ENCODE peak calls at places on chromosomes 3 and 15, in eight cellular contexts. K is GM23248; C is CD4-positive, CD25-positive, alpha-beta regulatory T cell; S is CD4-positive, alpha-beta memory T cell; T is mesenchymal stem cell; F is transverse colon; Y is tibial artery; R is uterus. H is an unnamed sample.

GRCh38 chr3:14328422-14328821 is 74.0 kb upstream of the SLC6A6 start:
- DNase-seq in K (no peak), T (no peak), Y (no peak), C (no peak), S (no peak), F (no peak), R (no peak), H (no peak)

GRCh38 chr15:98121514-98121913 is 161.0 kb downstream of the ARRDC4 start:
- DNase-seq in T (peak; percentile 17), R (peak; percentile 53), K (no peak), S (no peak), C (no peak), F (no peak), Y (no peak), H (no peak)

GRCh38 chr15:36251450-36251849 is 328.0 kb upstream of the CDIN1 start:
- DNase-seq in R (no peak), T (no peak), F (no peak), S (no peak), C (no peak), Y (no peak), K (peak; percentile 4), H (peak; percentile 7)

GRCh38 chr15:80241508-80241907 is 10.5 kb downstream of the CTXND1 start:
- DNase-seq in T (no peak), R (no peak), F (no peak), S (no peak), K (no peak), Y (no peak), C (no peak), H (no peak)

GRCh38 chr15:61634837-61635236 is 405.7 kb upstream of the RORA start:
- DNase-seq in C (no peak), K (no peak), T (no peak), Y (no peak), S (no peak), R (no peak), F (no peak), H (no peak)

GRCh38 chr3:46932455-46933225 is 43.9 kb downstream of the CCDC12 start:
- DNase-seq in S (no peak), R (no peak), T (no peak), K (no peak), F (no peak), Y (peak; percentile 13), C (no peak), H (no peak)

GRCh38 chr3:36095238-36095637 is 285.1 kb upstream of the STAC start:
- DNase-seq in K (no peak), Y (no peak), C (no peak), F (no peak), S (no peak), T (no peak), R (no peak), H (no peak)

GRCh38 chr15:99169769-99170311 is 65.0 kb downstream of the SYNM start:
- DNase-seq in F (peak; percentile 54), C (no peak), Y (peak; percentile 61), K (peak; percentile 76), S (no peak), R (peak; percentile 56), T (peak; percentile 73), H (no peak)

GRCh38 chr3:144282313-144282712 is 310.7 kb downstream of the DIPK2A start:
- DNase-seq in T (no peak), Y (no peak), F (no peak), S (no peak), C (no peak), R (no peak), K (no peak), H (no peak)

GRCh38 chr15:82165948-82166376 is 96.6 kb downstream of the EFL1 start:
- DNase-seq in T (peak; percentile 57), F (no peak), K (no peak), S (no peak), C (no peak), Y (no peak), R (no peak), H (no peak)

GRCh38 chr3:38576131-38577088 is 73.1 kb downstream of the SCN5A start:
- DNase-seq in F (peak; percentile 4), C (no peak), T (no peak), K (no peak), R (no peak), S (no peak), Y (peak; percentile 19), H (no peak)

DNA sequence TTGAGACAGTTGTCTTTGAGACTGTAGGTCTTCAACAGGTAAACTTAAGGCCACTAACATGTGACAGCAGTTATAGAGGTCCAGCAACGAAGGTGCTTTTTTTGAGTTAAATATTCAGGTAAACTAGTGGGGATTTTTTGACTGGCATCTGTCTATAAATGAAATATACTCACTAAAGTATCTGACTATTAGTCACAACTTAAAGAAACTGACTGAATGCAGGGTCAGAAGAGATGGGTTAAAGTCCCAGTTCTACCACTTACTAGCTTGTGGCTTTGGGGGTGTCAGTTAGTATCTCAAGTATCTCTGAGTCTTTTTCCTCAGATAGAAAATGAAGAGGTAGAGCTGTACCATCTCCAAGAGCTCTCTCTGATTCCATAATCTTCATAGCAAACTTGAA is 18.0 kb downstream of the MIX23 start:
- DNase-seq in C (no peak), S (no peak), T (no peak), K (no peak), Y (no peak), F (no peak), R (no peak), H (no peak)
- H3K36me3 ChIP-seq in C (peaks cover 12% of the 10 kb centered on the region), S (peaks cover 11% of the 10 kb centered on the region), T (peaks cover 71% of the 10 kb centered on the region), K (peaks cover 21% of the 10 kb centered on the region), Y (peaks cover 51% of the 10 kb centered on the region), F (no peaks in the 10 kb centered on the region), R (no peaks in the 10 kb centered on the region), H (peaks cover 12% of the 10 kb centered on the region)

GRCh38 chr3:123349566-123350450 is 99.1 kb downstream of the ADCY5 start:
- DNase-seq in T (no peak), F (no peak), K (no peak), C (no peak), Y (no peak), R (no peak), S (no peak), H (no peak)
- H3K4me3 ChIP-seq in T (no peak overlapping the region), F (no peak overlapping the region), K (no peak overlapping the region), C (no peak overlapping the region), Y (no peak overlapping the region), R (no peak overlapping the region), S (no peak overlapping the region), H (no peak overlapping the region)

GRCh38 chr15:93026359-93026758 is 62.7 kb downstream of the RGMA start:
- DNase-seq in T (no peak), S (no peak), K (no peak), Y (no peak), C (no peak), F (no peak), R (no peak), H (no peak)

GRCh38 chr15:93025625-93025982 is 63.4 kb downstream of the RGMA start:
- DNase-seq in C (no peak), R (no peak), Y (no peak), K (no peak), T (no peak), S (no peak), F (no peak), H (no peak)

GRCh38 chr15:93028111-93028631 is 60.8 kb downstream of the RGMA start:
- DNase-seq in K (peak; percentile 27), F (no peak), Y (no peak), C (no peak), R (no peak), S (no peak), T (no peak), H (peak; percentile 56)

GRCh38 chr15:93028632-93029612 is 60.1 kb downstream of the RGMA start:
- DNase-seq in S (no peak), T (peak; percentile 75), R (peak; percentile 80), F (peak; percentile 51), K (peak; percentile 96), C (no peak), Y (peak; percentile 93), H (peak; percentile 64)

DNA sequence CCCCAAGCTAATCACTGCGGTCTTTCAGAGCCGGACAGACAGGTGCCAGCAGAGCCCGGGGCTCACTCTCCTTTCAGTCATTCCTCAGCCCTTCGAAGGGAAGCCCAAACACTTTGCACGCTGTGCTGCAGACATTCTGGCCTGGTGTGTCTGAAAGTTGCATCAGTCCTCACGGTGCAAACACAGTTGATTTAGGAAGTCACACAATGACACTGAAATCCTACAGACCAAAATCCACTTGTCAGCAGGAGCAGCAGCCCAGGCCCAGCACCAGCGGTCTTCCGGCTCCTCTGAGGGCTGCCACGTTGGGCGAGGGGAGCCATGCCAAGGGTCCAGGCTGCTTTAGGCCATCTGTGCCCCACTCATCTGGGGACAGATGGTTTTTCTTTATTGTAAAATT is 61.6 kb downstream of the RGMA start:
- DNase-seq in C (no peak), T (no peak), Y (no peak), F (no peak), R (no peak), S (no peak), K (peak; percentile 18), H (no peak)
- H3K36me3 ChIP-seq in C (peaks cover 50% of the 10 kb centered on the region), T (peaks cover 58% of the 10 kb centered on the region), Y (peaks cover 36% of the 10 kb centered on the region), F (no peaks in the 10 kb centered on the region), R (no peaks in the 10 kb centered on the region), S (peaks cover 48% of the 10 kb centered on the region), K (peaks cover 46% of the 10 kb centered on the region), H (peaks cover 26% of the 10 kb centered on the region)

GRCh38 chr3:37319784-37320183 is 145.4 kb upstream of the LRRFIP2 start:
- DNase-seq in K (peak; percentile 45), R (no peak), C (no peak), T (no peak), Y (no peak), S (no peak), F (no peak), H (no peak)

GRCh38 chr3:37321260-37321852 is 147.0 kb upstream of the LRRFIP2 start:
- DNase-seq in K (no peak), S (no peak), T (no peak), C (no peak), R (no peak), F (no peak), Y (no peak), H (no peak)

GRCh38 chr3:37324752-37325407 is 150.5 kb upstream of the LRRFIP2 start:
- DNase-seq in R (no peak), T (no peak), Y (no peak), K (peak; percentile 55), S (no peak), C (no peak), F (no peak), H (no peak)

GRCh38 chr3:37320276-37320675 is 145.9 kb upstream of the LRRFIP2 start:
- DNase-seq in S (no peak), Y (no peak), F (no peak), T (no peak), R (no peak), C (no peak), K (no peak), H (no peak)

GRCh38 chr3:37321863-37322262 is 147.5 kb upstream of the LRRFIP2 start:
- DNase-seq in R (no peak), F (no peak), S (no peak), C (no peak), Y (no peak), T (no peak), K (no peak), H (no peak)
- H3K4me3 ChIP-seq in R (no peak overlapping the region), F (no peak overlapping the region), S (no peak overlapping the region), C (peak overlapping the region; percentile 7), Y (peak overlapping the region; percentile 21), T (peak overlapping the region; percentile 54), K (no peak overlapping the region), H (no peak overlapping the region)

GRCh38 chr3:48692551-48692950 is 6.8 kb upstream of the NCKIPSD start:
- DNase-seq in T (no peak), K (no peak), C (no peak), Y (no peak), S (no peak), R (no peak), F (no peak), H (no peak)
- H3K36me3 ChIP-seq in T (peaks cover 71% of the 10 kb centered on the region), K (peaks cover 47% of the 10 kb centered on the region), C (peaks cover 79% of the 10 kb centered on the region), Y (peaks cover 47% of the 10 kb centered on the region), S (peaks cover 68% of the 10 kb centered on the region), R (no peaks in the 10 kb centered on the region), F (no peaks in the 10 kb centered on the region), H (peaks cover 60% of the 10 kb centered on the region)

GRCh38 chr3:112297714-112298113 is 3.7 kb upstream of the SLC9C1 start:
- DNase-seq in F (no peak), S (no peak), K (no peak), C (no peak), T (peak; percentile 13), R (no peak), Y (no peak), H (no peak)
- H3K4me3 ChIP-seq in F (no peak overlapping the region), S (no peak overlapping the region), K (no peak overlapping the region), C (peak overlapping the region; percentile 56), T (no peak overlapping the region), R (no peak overlapping the region), Y (no peak overlapping the region), H (no peak overlapping the region)